ENCODE peak calls at places on chromosomes 4 and X, in nine cellular contexts. H is AG09309; D is DMS79; A is posterior cingulate gyrus; K is fibroblast of lung; O is stimulated activated CD4-positive, alpha-beta T cell treated with anti-CD3 and anti-CD28 coated beads, Interleukin-4, amount 100 ng/mL, for 24 hours; R is T-helper 9 cell; U is stimulated activated naive B cell treated with anti-CD40 and anti-IgM and Interleukin-4, amounts not matched to agents 10 μg/mL and 1 μg/mL and 100 μg/mL, for 72 hours; P is RPMI7951. Z is an unnamed sample.
A peak's percentile ranks its signal among the peaks of the same experiment; 100 is the strongest.

GRCh38 chr4:173167793-173168395 is 717 bp upstream of the GALNT7 start:
- DNase-seq in H (no peak), D (peak; percentile 42), A (peak; percentile 22), K (peak; percentile 36), O (peak; percentile 33), R (no peak), U (no peak), P (peak; percentile 31), Z (peak; percentile 17)

GRCh38 chrX:68433155-68433980 is at the start of gene OPHN1:
- DNase-seq in H (peak; percentile 16), D (peak; percentile 37), A (peak; percentile 82), K (peak; percentile 77), O (no peak), R (no peak), U (no peak), P (peak; percentile 89), Z (no peak)

GRCh38 chrX:281166-281999 is at the start of gene PLCXD1:
- DNase-seq in H (no peak), D (no peak), A (no peak), K (peak; percentile 66), O (no peak), R (no peak), U (no peak), P (no peak), Z (peak; percentile 57)

GRCh38 chrX:44903107-44903506 is 30.1 kb downstream of the KDM6A start:
- DNase-seq in H (peak; percentile 16), D (no peak), A (no peak), K (peak; percentile 67), O (peak; percentile 35), R (no peak), U (no peak), P (peak; percentile 80), Z (no peak)

GRCh38 chr4:126604273-126604867 is 1028.4 kb upstream of the INTU start:
- DNase-seq in H (no peak), D (no peak), A (no peak), K (peak; percentile 71), O (no peak), R (no peak), U (no peak), P (peak; percentile 42), Z (no peak)

GRCh38 chr4:189940178-189941004 is at the start of gene FRG1:
- DNase-seq in H (peak; percentile 84), D (no peak), A (peak; percentile 92), K (peak; percentile 96), O (peak; percentile 96), R (peak; percentile 98), U (peak; percentile 97), P (peak; percentile 92), Z (peak; percentile 95)

GRCh38 chr4:147733614-147734344 is 1.9 kb downstream of the ARHGAP10 start:
- DNase-seq in H (no peak), D (no peak), A (no peak), K (peak; percentile 82), O (no peak), R (no peak), U (no peak), P (peak; percentile 33), Z (no peak)

GRCh38 chr4:19134685-19135084 is 1113.1 kb upstream of the LCORL start:
- DNase-seq in H (no peak), D (no peak), A (no peak), K (no peak), O (no peak), R (no peak), U (no peak), P (no peak), Z (no peak)

GRCh38 chrX:94834226-94834625 is 1160.2 kb downstream of the FAM133A start:
- DNase-seq in H (no peak), D (no peak), A (no peak), K (no peak), O (no peak), R (no peak), U (no peak), P (no peak), Z (no peak)

GRCh38 chr4:23884261-23884660 is 5.6 kb downstream of the PPARGC1A start:
- DNase-seq in H (no peak), D (no peak), A (no peak), K (no peak), O (no peak), R (no peak), U (no peak), P (no peak), Z (no peak)

GRCh38 chrX:118116308-118117068 is at the start of gene KLHL13:
- DNase-seq in H (no peak), D (no peak), A (peak; percentile 8), K (peak; percentile 39), O (no peak), R (no peak), U (no peak), P (no peak), Z (peak; percentile 6)

GRCh38 chr4:47383829-47384427 is 79.6 kb downstream of the COMMD8 start:
- DNase-seq in H (no peak), D (no peak), A (no peak), K (peak; percentile 68), O (no peak), R (no peak), U (no peak), P (peak; percentile 28), Z (no peak)

GRCh38 chrX:111837226-111837625 is 38.8 kb upstream of the TRPC5OS start:
- DNase-seq in H (no peak), D (peak; percentile 48), A (no peak), K (no peak), O (no peak), R (no peak), U (no peak), P (no peak), Z (no peak)

GRCh38 chrX:134469481-134469880 is 9.5 kb downstream of the HPRT1 start:
- DNase-seq in H (no peak), D (no peak), A (no peak), K (peak; percentile 43), O (no peak), R (no peak), U (no peak), P (peak; percentile 19), Z (no peak)